ENCODE peak calls at places on chromosome 11, in nine cellular contexts. T is ovary; J is transverse colon; K is CD8-positive, alpha-beta T cell; S is BE2C; G is MM.1S; M is esophagus muscularis mucosa; A is endothelial cell of umbilical vein; I is dorsolateral prefrontal cortex. H is an unnamed sample.

GRCh38 chr11:1924646-1925372 is 5.3 kb downstream of the TNNT3 start:
- DNase-seq in T (no peak), J (no peak), K (no peak), S (no peak), G (no peak), M (no peak), A (no peak), I (no peak), H (no peak)

GRCh38 chr11:81967242-81967641 is 766.4 kb downstream of the FAM181B start:
- DNase-seq in T (no peak), J (no peak), K (no peak), S (no peak), G (no peak), M (no peak), A (no peak), I (no peak), H (no peak)

GRCh38 chr11:69325446-69325845 is 31.5 kb downstream of the MYEOV start:
- DNase-seq in T (no peak), J (no peak), K (no peak), S (no peak), G (no peak), M (no peak), A (no peak), I (no peak), H (no peak)

GRCh38 chr11:9803685-9804413 is 140.0 kb downstream of the SWAP70 start:
- DNase-seq in T (no peak), J (no peak), K (no peak), S (no peak), G (no peak), M (no peak), A (no peak), I (no peak), H (peak; percentile 37)

GRCh38 chr11:75565221-75565814 is 3.3 kb downstream of the SERPINH1 start:
- DNase-seq in T (peak; percentile 53), J (peak; percentile 47), K (no peak), S (no peak), G (no peak), M (no peak), A (peak; percentile 73), I (no peak), H (peak; percentile 71)

GRCh38 chr11:70490208-70490607 is 91.9 kb downstream of the CTTN start:
- DNase-seq in T (no peak), J (no peak), K (no peak), S (no peak), G (no peak), M (no peak), A (no peak), I (peak; percentile 32), H (no peak)

GRCh38 chr11:67347964-67348749 is 5.2 kb downstream of the POLD4 start:
- DNase-seq in T (no peak), J (no peak), K (no peak), S (no peak), G (no peak), M (no peak), A (no peak), I (no peak), H (no peak)

GRCh38 chr11:118924591-118925585 is 838 bp downstream of the BCL9L start:
- DNase-seq in T (peak; percentile 62), J (peak; percentile 64), K (peak; percentile 50), S (peak; percentile 77), G (peak; percentile 42), M (no peak), A (peak; percentile 59), I (no peak), H (peak; percentile 42)

GRCh38 chr11:70834984-70835560 is 417.3 kb downstream of the SHANK2 start:
- DNase-seq in T (no peak), J (no peak), K (no peak), S (no peak), G (no peak), M (no peak), A (no peak), I (no peak), H (no peak)

GRCh38 chr11:94794287-94795168 is 26.4 kb downstream of the AMOTL1 start:
- DNase-seq in T (peak; percentile 51), J (no peak), K (no peak), S (peak; percentile 43), G (no peak), M (no peak), A (peak; percentile 93), I (no peak), H (peak; percentile 85)

GRCh38 chr11:130725417-130726233 is 190.7 kb downstream of the SNX19 start:
- DNase-seq in T (no peak), J (no peak), K (no peak), S (no peak), G (peak; percentile 4), M (no peak), A (peak; percentile 67), I (no peak), H (no peak)

GRCh38 chr11:454043-454442 is 4.0 kb downstream of the PTDSS2 start:
- DNase-seq in T (no peak), J (no peak), K (no peak), S (no peak), G (no peak), M (no peak), A (no peak), I (no peak), H (no peak)

GRCh38 chr11:65432133-65432650 is 9.6 kb downstream of the NEAT1 start:
- DNase-seq in T (no peak), J (no peak), K (no peak), S (no peak), G (no peak), M (no peak), A (peak; percentile 26), I (no peak), H (no peak)

GRCh38 chr11:10265936-10266335 is 28.1 kb downstream of the SBF2 start:
- DNase-seq in T (no peak), J (no peak), K (no peak), S (no peak), G (no peak), M (no peak), A (no peak), I (no peak), H (no peak)

GRCh38 chr11:103222801-103223200 is 113.6 kb downstream of the DYNC2H1 start:
- DNase-seq in T (peak; percentile 7), J (no peak), K (no peak), S (no peak), G (no peak), M (no peak), A (no peak), I (no peak), H (no peak)

GRCh38 chr11:34650528-34650927 is 29.6 kb downstream of the EHF start:
- DNase-seq in T (no peak), J (no peak), K (peak; percentile 88), S (no peak), G (peak; percentile 73), M (no peak), A (no peak), I (no peak), H (peak; percentile 76)

GRCh38 chr11:108807262-108807661 is 142.4 kb downstream of the DDX10 start:
- DNase-seq in T (no peak), J (no peak), K (no peak), S (no peak), G (no peak), M (no peak), A (no peak), I (no peak), H (no peak)

GRCh38 chr11:38598413-38598812 is 2000.4 kb upstream of the RAG2 start:
- DNase-seq in T (no peak), J (no peak), K (no peak), S (no peak), G (no peak), M (no peak), A (no peak), I (no peak), H (no peak)

GRCh38 chr11:134120143-134120850 is 51.4 kb downstream of the JAM3 start:
- DNase-seq in T (peak; percentile 70), J (peak; percentile 39), K (no peak), S (no peak), G (no peak), M (peak; percentile 88), A (peak; percentile 74), I (peak; percentile 61), H (peak; percentile 9)
- H3K4me3 ChIP-seq in T (peak overlapping the region; percentile 1), J (peak overlapping the region; percentile 7), K (no peak overlapping the region), S (no peak overlapping the region), G (no peak overlapping the region), M (peak overlapping the region; percentile 40), A (no peak overlapping the region), I (peak overlapping the region; percentile 25), H (no peak overlapping the region)

DNA sequence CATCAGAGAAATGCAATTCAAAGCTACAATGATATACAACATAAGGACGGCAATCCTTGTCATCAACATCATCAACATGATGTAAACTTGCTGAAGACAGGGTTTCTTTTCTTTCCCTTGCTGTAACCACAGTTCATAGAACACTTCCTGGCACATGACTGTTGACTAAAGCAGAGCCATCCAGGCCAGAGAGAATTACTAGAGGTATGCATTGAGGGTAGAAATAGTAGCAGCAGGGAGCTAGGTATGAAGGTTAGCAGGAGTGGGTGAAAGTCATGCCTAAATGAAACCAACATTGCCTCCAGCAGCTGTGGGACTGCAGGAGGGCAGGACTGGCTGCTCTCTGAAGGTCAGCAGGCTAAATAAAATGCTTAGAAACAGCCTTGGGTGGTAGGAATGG is 103.7 kb downstream of the LRRC32 start:
- DNase-seq in T (no peak), J (no peak), K (no peak), S (no peak), G (peak; percentile 82), M (no peak), A (no peak), I (no peak), H (no peak)
- H3K27me3 ChIP-seq in T (no peaks in the 10 kb centered on the region), J (no peaks in the 10 kb centered on the region), K (no peaks in the 10 kb centered on the region), S (no peaks in the 10 kb centered on the region), G (no peaks in the 10 kb centered on the region), M (no peaks in the 10 kb centered on the region), A (no peaks in the 10 kb centered on the region), I (no peaks in the 10 kb centered on the region), H (no peaks in the 10 kb centered on the region)

DNA sequence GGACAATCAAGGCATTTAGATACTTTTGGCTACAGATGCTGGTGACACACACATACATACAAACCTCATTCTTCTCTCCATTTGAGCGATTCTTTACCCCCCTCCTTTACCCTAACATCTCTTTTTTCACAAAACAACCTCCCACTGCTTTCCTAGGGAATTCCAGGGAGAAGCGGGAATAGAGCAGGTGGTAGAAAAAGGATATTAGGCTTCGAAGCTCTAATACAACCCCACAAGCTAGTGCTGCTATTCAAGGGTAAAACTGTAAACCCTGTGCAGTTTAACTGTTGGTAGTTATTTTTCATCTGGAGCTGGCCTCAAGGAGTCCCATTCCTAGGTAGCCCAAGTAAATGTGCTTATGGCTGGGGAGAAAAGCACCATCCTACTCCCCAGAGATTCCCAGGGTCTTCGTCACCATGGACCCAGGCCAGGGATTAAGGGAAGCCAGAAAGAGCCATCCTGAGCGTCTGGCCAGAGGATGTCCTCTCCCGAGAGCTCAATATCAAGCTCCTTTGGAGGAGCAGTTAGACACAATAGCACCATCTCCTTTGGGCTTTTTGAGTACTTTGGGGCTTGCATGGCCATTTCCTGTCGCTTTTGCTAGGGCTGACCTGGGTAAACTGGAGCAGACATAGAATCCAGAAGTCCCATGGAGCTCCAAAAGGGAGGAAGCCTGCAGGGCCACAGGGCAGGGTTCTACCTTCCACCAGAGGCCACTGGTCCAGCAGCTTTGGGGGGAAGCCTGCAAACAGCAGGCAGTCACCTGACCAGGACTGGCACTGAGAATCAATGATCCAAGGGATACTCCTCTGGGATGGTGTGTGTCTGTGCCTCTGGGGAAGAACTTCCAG is 3.1 kb downstream of the MAML2 start:
- DNase-seq in T (no peak), J (no peak), K (no peak), S (no peak), G (no peak), M (no peak), A (no peak), I (no peak), H (no peak)
- H3K4me3 ChIP-seq in T (peak overlapping the region; percentile 26), J (peak overlapping the region; percentile 21), K (peak overlapping the region; percentile 98), S (no peak overlapping the region), G (peak overlapping the region; percentile 86), M (peak overlapping the region; percentile 66), A (no peak overlapping the region), I (peak overlapping the region; percentile 5), H (no peak overlapping the region)

GRCh38 chr11:113998574-113998973 is 23.7 kb downstream of the HTR3A start:
- DNase-seq in T (no peak), J (no peak), K (no peak), S (no peak), G (no peak), M (no peak), A (no peak), I (no peak), H (no peak)
- H3K27me3 ChIP-seq in T (no peaks in the 10 kb centered on the region), J (peaks cover 29% of the 10 kb centered on the region), K (no peaks in the 10 kb centered on the region), S (no peaks in the 10 kb centered on the region), G (no peaks in the 10 kb centered on the region), M (no peaks in the 10 kb centered on the region), A (peaks cover 8% of the 10 kb centered on the region), I (no peaks in the 10 kb centered on the region), H (peaks cover 7% of the 10 kb centered on the region)

H was measured in MG63.